ENCODE peak calls at places on chromosomes 6 and 20, in nine cellular contexts. Z is RWPE1; A is GM12864; W is activated B cell treated with CpG ODN at 0.5 μM for 24 hours; N is COR-L47; R is activated T-cell treated with anti-CD3 and anti-CD28 coated beads, Interleukin-2, amount 50 U/mL, for 72 hours; F is substantia nigra; C is NCI-H460; G is CD8-positive, alpha-beta memory T cell. Q is an unnamed sample.
A peak's percentile ranks its signal among the peaks of the same experiment; 100 is the strongest.

GRCh38 chr6:68978411-68978810 is 343.3 kb downstream of the ADGRB3 start:
- DNase-seq in F (no peak), G (no peak), W (no peak), A (no peak), R (no peak), C (no peak), N (no peak), Z (no peak), Q (no peak)

GRCh38 chr20:8154636-8155035 is 22.6 kb downstream of the PLCB1 start:
- DNase-seq in Z (no peak), R (no peak), W (no peak), A (no peak), F (no peak), N (no peak), C (no peak), G (no peak), Q (no peak)

GRCh38 chr6:164911873-164912580 is 397.4 kb downstream of the C6orf118 start:
- DNase-seq in Z (no peak), G (no peak), F (no peak), R (no peak), C (no peak), W (no peak), A (no peak), N (peak; percentile 51), Q (no peak)

GRCh38 chr20:25237610-25238318 is 10.1 kb upstream of the PYGB start:
- DNase-seq in A (no peak), Z (peak; percentile 98), G (no peak), C (peak; percentile 100), R (peak; percentile 86), W (no peak), N (no peak), F (no peak), Q (peak; percentile 99)

GRCh38 chr20:19327401-19327800 is 115.0 kb downstream of the SLC24A3 start:
- DNase-seq in R (no peak), W (no peak), C (no peak), A (no peak), Z (no peak), G (no peak), F (no peak), N (no peak), Q (no peak)

GRCh38 chr6:134079406-134079921 is 27.0 kb upstream of the SLC2A12 start:
- DNase-seq in Z (no peak), W (no peak), F (no peak), C (no peak), G (no peak), A (no peak), R (no peak), N (no peak), Q (no peak)

GRCh38 chr6:30678964-30679726 is 6.3 kb upstream of the DHX16 start:
- DNase-seq in W (peak; percentile 94), F (peak; percentile 27), C (peak; percentile 65), A (no peak), G (peak; percentile 90), Z (peak; percentile 59), R (peak; percentile 90), N (peak; percentile 51), Q (peak; percentile 76)

GRCh38 chr6:31680841-31681671 is at the start of gene LY6G5C:
- DNase-seq in C (peak; percentile 55), F (peak; percentile 32), A (peak; percentile 61), G (peak; percentile 42), N (peak; percentile 81), R (peak; percentile 67), W (peak; percentile 46), Z (peak; percentile 84), Q (peak; percentile 83)

GRCh38 chr6:52499026-52499425 is 77.8 kb downstream of the TRAM2 start:
- DNase-seq in N (no peak), G (no peak), F (no peak), C (no peak), W (no peak), Z (no peak), R (no peak), A (no peak), Q (no peak)

GRCh38 chr6:71481021-71481420 is 192.4 kb downstream of the OGFRL1 start:
- DNase-seq in R (no peak), Z (no peak), F (no peak), A (no peak), W (no peak), N (no peak), C (no peak), G (no peak), Q (no peak)

GRCh38 chr20:64010711-64011237 is 25.2 kb upstream of the C20orf204 start:
- DNase-seq in A (no peak), G (no peak), N (no peak), C (no peak), F (no peak), Z (no peak), R (peak; percentile 44), W (no peak), Q (no peak)

GRCh38 chr6:44171899-44172546 is 13.4 kb downstream of the CAPN11 start:
- DNase-seq in G (no peak), C (no peak), W (no peak), F (no peak), A (no peak), Z (no peak), N (no peak), R (no peak), Q (no peak)

GRCh38 chr6:136812174-136812573 is 10.2 kb upstream of the PEX7 start:
- DNase-seq in R (no peak), W (no peak), F (no peak), N (no peak), Z (no peak), C (no peak), G (no peak), A (no peak), Q (no peak)

GRCh38 chr20:10093087-10093591 is 58.4 kb downstream of the ANKEF1 start:
- DNase-seq in R (no peak), Z (peak; percentile 79), A (no peak), W (no peak), N (no peak), G (no peak), C (no peak), F (no peak), Q (peak; percentile 71)

GRCh38 chr6:32152414-32153251 is 894 bp upstream of the PRRT1 start:
- DNase-seq in A (no peak), F (no peak), C (no peak), Z (no peak), W (no peak), R (no peak), N (no peak), G (no peak), Q (no peak)

GRCh38 chr6:41655706-41656668 is 17.7 kb downstream of the MDFI start:
- DNase-seq in F (no peak), G (no peak), W (no peak), N (no peak), R (no peak), A (no peak), Z (no peak), C (no peak), Q (no peak)

GRCh38 chr6:147005499-147005898 is 198.7 kb upstream of the STXBP5 start:
- DNase-seq in W (no peak), R (no peak), G (no peak), F (no peak), Z (no peak), C (no peak), A (no peak), N (no peak), Q (no peak)

GRCh38 chr20:59123011-59123676 is 40.5 kb upstream of the ZNF831 start:
- DNase-seq in A (no peak), W (peak; percentile 49), N (no peak), R (peak; percentile 15), Z (no peak), F (no peak), C (no peak), G (peak; percentile 89), Q (no peak)

GRCh38 chr6:30763618-30764489 is 19.5 kb upstream of the IER3 start:
- DNase-seq in Z (no peak), F (no peak), N (peak; percentile 72), G (no peak), C (peak; percentile 70), A (no peak), W (no peak), R (no peak), Q (peak; percentile 68)

GRCh38 chr6:68738039-68738438 is 103.0 kb downstream of the ADGRB3 start:
- DNase-seq in G (no peak), Z (no peak), W (no peak), C (no peak), R (no peak), A (no peak), F (no peak), N (no peak), Q (no peak)

GRCh38 chr6:24988562-24988961 is 52.8 kb upstream of the RIPOR2 start:
- DNase-seq in W (no peak), Z (no peak), N (no peak), G (no peak), R (no peak), F (no peak), C (no peak), A (no peak), Q (no peak)

GRCh38 chr20:23425129-23425528 is 3.8 kb upstream of the NAPB start:
- DNase-seq in R (no peak), F (no peak), W (no peak), Z (no peak), A (no peak), C (no peak), G (no peak), N (no peak), Q (no peak)

GRCh38 chr20:62457098-62457497 is 18.7 kb downstream of the GATA5 start:
- DNase-seq in N (no peak), Z (no peak), C (no peak), W (no peak), G (no peak), A (no peak), F (no peak), R (no peak), Q (no peak)

GRCh38 chr6:106084106-106084963 is 1.8 kb upstream of the PRDM1 start:
- DNase-seq in F (no peak), A (peak; percentile 82), G (no peak), C (no peak), Z (no peak), N (peak; percentile 51), R (no peak), W (no peak), Q (peak; percentile 42)

GRCh38 chr20:7728373-7728772 is 211.9 kb downstream of the HAO1 start:
- DNase-seq in W (no peak), Z (peak; percentile 18), A (no peak), G (no peak), C (no peak), N (no peak), R (no peak), F (no peak), Q (no peak)

GRCh38 chr6:25324076-25324762 is 45.0 kb downstream of the CARMIL1 start:
- DNase-seq in R (no peak), F (no peak), Z (no peak), N (no peak), G (no peak), A (no peak), C (no peak), W (no peak), Q (no peak)

GRCh38 chr20:44632103-44632752 is 19.3 kb downstream of the ADA start:
- DNase-seq in C (no peak), N (no peak), F (no peak), A (no peak), W (no peak), G (no peak), Z (no peak), R (no peak), Q (no peak)

GRCh38 chr6:168022488-168023321 is 25.2 kb downstream of the KIF25 start:
- DNase-seq in F (no peak), N (no peak), W (no peak), Z (no peak), G (no peak), R (no peak), C (no peak), A (no peak), Q (no peak)

GRCh38 chr20:47610945-47611250 is 109.2 kb downstream of the NCOA3 start:
- DNase-seq in G (no peak), W (no peak), Z (no peak), N (no peak), A (no peak), C (no peak), F (no peak), R (no peak), Q (no peak)

GRCh38 chr6:15427360-15428070 is 181.6 kb downstream of the JARID2 start:
- DNase-seq in N (no peak), R (no peak), W (no peak), Z (peak; percentile 4), C (no peak), A (no peak), G (no peak), F (no peak), Q (no peak)

GRCh38 chr6:27867941-27868705 is 44.1 kb downstream of the OR2B2 start:
- DNase-seq in N (no peak), R (no peak), G (no peak), A (no peak), C (no peak), W (no peak), F (no peak), Z (no peak), Q (no peak)